ENCODE peak calls at places on chromosomes 3 and 15, in four cellular contexts. M is HepG2, W is testis, Y is epithelial cell of esophagus. X is an unnamed sample.

GRCh38 chr15:37031198-37031597 is 69.2 kb downstream of the MEIS2 start:
- DNase-seq in M (no peak), W (no peak), Y (peak; percentile 51), X (no peak)

GRCh38 chr3:192864943-192865342 is 52.7 kb downstream of the MB21D2 start:
- DNase-seq in M (no peak), W (no peak), Y (no peak), X (no peak)

GRCh38 chr3:58260733-58261132 is 23.1 kb downstream of the ABHD6 start:
- DNase-seq in M (no peak), W (no peak), Y (no peak), X (no peak)

GRCh38 chr15:93314245-93314644 is 225.2 kb upstream of the RGMA start:
- DNase-seq in M (no peak), W (no peak), Y (no peak), X (no peak)

GRCh38 chr15:67461735-67462134 is 59.2 kb upstream of the C15orf61 start:
- DNase-seq in M (no peak), W (no peak), Y (no peak), X (no peak)

GRCh38 chr15:66595937-66596545 is 30.2 kb upstream of the LCTL start:
- DNase-seq in M (no peak), W (no peak), Y (peak; percentile 28), X (no peak)

GRCh38 chr3:146390967-146391366 is 78.4 kb downstream of the PLSCR2 start:
- DNase-seq in M (no peak), W (peak; percentile 22), Y (no peak), X (no peak)

GRCh38 chr3:5021571-5022092 is 42.4 kb downstream of the BHLHE40 start:
- DNase-seq in M (peak; percentile 25), W (no peak), Y (peak; percentile 96), X (no peak)

GRCh38 chr3:72997421-72997961 is 880 bp downstream of the PPP4R2 start:
- DNase-seq in M (peak; percentile 70), W (peak; percentile 55), Y (peak; percentile 57), X (peak; percentile 68)
- TF ChIP-seq CTCF in M (peak; percentile 64), W (no peak), Y (peak; percentile 36), X (peak; percentile 74)

GRCh38 chr15:57344282-57344681 is 32.0 kb upstream of the CGNL1 start:
- DNase-seq in M (no peak), W (no peak), Y (no peak), X (no peak)

GRCh38 chr15:57345584-57345983 is 30.7 kb upstream of the CGNL1 start:
- DNase-seq in M (peak; percentile 54), W (no peak), Y (no peak), X (peak; percentile 88)

GRCh38 chr15:57340673-57341259 is 35.5 kb upstream of the CGNL1 start:
- DNase-seq in M (peak; percentile 42), W (peak; percentile 57), Y (peak; percentile 68), X (peak; percentile 80)

GRCh38 chr15:57343526-57343925 is 32.8 kb upstream of the CGNL1 start:
- DNase-seq in M (no peak), W (no peak), Y (no peak), X (no peak)

GRCh38 chr15:57343018-57343417 is 33.3 kb upstream of the CGNL1 start:
- DNase-seq in M (no peak), W (no peak), Y (no peak), X (no peak)
- TF ChIP-seq CTCF in M (no peak), W (no peak), Y (no peak), X (no peak)

DNA sequence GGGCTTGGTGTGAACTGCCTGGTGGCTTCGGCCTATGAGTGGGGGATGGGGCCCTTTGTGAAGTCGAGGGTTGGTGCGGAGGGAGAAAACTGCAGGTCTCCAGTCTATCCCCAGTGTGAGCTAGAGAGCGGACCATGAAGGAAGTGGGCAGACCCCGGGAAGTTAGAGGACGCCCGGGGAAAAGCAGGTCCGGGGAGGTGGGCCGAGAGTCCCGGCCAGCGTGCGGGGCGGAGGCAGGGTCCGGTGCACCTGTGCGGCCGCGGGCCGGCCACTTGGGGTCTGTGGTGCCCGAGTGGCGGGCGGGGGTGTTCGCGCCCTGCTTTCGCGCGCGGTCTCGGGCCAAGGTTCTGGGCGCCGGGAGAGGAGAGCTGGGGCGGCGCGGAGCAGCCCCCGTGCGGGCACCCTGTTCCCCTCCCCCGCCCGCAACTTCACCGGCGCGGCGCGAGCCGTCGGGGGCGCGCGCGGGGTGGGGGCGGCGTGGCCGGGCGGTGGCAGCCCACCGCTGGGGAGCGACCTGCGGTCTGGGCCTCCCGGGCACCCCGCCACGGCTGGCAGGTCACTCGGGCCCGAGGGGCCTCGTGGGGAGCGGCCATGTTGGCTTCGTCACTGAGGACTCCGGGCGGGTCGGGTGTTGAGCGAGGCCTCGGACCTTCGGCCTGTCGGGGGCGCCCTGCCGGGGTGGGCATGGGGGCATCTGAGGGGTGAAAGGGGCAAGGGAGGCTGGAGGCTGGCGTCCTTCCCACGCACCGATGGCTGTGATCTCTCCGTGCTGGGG is 4.8 kb downstream of the UBE2E1 start:
- DNase-seq in M (peak; percentile 41), W (peak; percentile 76), Y (peak; percentile 29), X (peak; percentile 93)
- TF ChIP-seq CTCF in M (peak; percentile 70), W (no peak), Y (no peak), X (peak; percentile 55)

GRCh38 chr3:411183-411681 is 214.7 kb downstream of the CHL1 start:
- DNase-seq in M (no peak), W (no peak), Y (no peak), X (no peak)

GRCh38 chr3:409011-409410 is 212.4 kb downstream of the CHL1 start:
- DNase-seq in M (no peak), W (no peak), Y (no peak), X (no peak)

GRCh38 chr3:414063-414462 is 217.5 kb downstream of the CHL1 start:
- DNase-seq in M (no peak), W (no peak), Y (peak; percentile 39), X (no peak)
- TF ChIP-seq CTCF in M (no peak), W (peak; percentile 55), Y (peak; percentile 12), X (peak; percentile 78)

GRCh38 chr3:17686613-17687012 is 55.8 kb downstream of the TBC1D5 start:
- DNase-seq in M (peak; percentile 25), W (no peak), Y (peak; percentile 25), X (no peak)
- TF ChIP-seq CTCF in M (peak; percentile 54), W (no peak), Y (peak; percentile 37), X (peak; percentile 73)

GRCh38 chr3:190718097-190718496 is 144.4 kb downstream of the GMNC start:
- DNase-seq in M (no peak), W (peak; percentile 16), Y (no peak), X (peak; percentile 53)
- TF ChIP-seq CTCF in M (no peak), W (no peak), Y (no peak), X (no peak)

GRCh38 chr15:82648257-82649103 is 1.3 kb upstream of the CPEB1 start:
- DNase-seq in M (no peak), W (peak; percentile 33), Y (no peak), X (peak; percentile 79)

GRCh38 chr15:82649226-82649999 is 2.2 kb upstream of the CPEB1 start:
- DNase-seq in M (no peak), W (no peak), Y (no peak), X (no peak)

GRCh38 chr15:82647835-82648256 is 683 bp upstream of the CPEB1 start:
- DNase-seq in M (no peak), W (peak; percentile 65), Y (no peak), X (peak; percentile 83)

GRCh38 chr15:82646250-82647044 is 716 bp downstream of the CPEB1 start:
- DNase-seq in M (no peak), W (peak; percentile 52), Y (no peak), X (peak; percentile 84)

DNA sequence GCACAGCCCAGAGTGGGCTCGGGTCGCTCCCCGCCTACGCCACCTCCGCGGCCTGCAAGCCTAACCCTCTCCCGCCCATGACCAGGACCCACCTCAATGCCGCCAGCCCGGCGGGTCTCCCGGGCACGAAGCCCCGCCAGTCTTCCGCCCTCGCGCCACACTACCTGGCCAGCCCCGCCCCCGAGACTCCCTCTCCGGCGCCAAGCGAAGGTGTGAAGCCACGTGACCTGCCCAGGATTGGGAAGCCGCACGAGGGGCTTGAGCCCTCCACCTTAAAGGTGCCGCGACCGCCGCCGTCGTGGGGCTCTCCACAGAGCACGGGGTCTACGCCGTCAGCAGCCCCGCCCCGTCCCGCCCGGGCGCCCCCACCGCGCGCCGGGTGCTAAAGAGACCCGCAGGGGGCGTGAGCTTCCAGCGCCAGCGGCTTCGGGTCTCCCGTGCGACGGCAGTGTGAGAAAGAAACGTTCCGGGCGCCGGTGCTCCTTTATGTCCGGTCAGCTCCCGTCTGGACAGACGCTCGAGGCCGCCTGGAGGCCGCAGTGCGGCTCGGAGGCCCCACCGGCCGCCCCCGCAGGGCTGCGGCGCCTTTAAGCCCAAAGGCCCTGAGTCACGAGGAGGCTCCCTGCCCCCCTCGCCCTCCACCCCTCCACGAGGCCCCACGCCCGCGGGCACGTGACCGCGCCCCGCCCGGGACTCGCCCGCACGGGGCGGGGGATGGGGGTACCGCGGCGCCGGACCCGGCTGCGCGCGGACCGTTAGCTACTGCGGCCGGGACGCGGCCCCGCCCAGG is at the start of gene CPEB1:
- DNase-seq in M (no peak), W (peak; percentile 72), Y (peak; percentile 9), X (peak; percentile 74)
- TF ChIP-seq CTCF in M (no peak), W (no peak), Y (no peak), X (peak; percentile 43)

GRCh38 chr15:73239564-73240208 is 129.1 kb downstream of the HCN4 start:
- DNase-seq in M (no peak), W (no peak), Y (peak; percentile 27), X (peak; percentile 55)
- TF ChIP-seq CTCF in M (peak; percentile 3), W (no peak), Y (peak; percentile 45), X (peak; percentile 62)

GRCh38 chr15:80856809-80857377 is 77.7 kb downstream of the CEMIP start:
- DNase-seq in M (peak; percentile 97), W (peak; percentile 39), Y (peak; percentile 22), X (peak; percentile 73)
- TF ChIP-seq CTCF in M (no peak), W (no peak), Y (no peak), X (no peak)

DNA sequence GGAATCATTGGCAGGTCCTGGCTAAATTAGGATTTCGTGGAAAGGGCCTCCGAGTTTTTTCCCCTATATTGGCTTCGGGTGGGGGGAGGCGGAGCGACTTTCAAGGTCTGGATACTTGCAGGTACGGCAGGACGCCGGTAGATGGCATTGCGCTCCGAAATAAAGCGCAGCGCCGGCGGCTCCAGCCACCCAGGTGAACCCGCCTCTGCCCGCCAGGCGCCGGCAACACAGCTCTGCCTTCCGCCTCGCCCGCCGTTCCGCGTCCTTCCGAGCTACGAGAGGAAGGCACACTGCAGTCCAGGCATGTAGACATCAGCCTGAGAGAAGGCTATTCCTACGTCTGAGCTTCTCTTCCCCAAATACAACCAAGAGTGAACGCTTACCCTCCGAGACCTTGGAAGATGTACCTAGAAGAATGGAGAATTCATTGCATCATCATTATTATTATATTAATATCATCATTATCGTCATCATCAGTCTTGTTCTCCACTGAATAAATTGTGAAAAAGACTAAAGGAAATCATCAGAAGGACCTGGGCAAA is 514.1 kb downstream of the MECOM start:
- DNase-seq in M (peak; percentile 45), W (peak; percentile 89), Y (peak; percentile 90), X (peak; percentile 95)
- TF ChIP-seq CTCF in M (peak; percentile 87), W (peak; percentile 66), Y (peak; percentile 76), X (peak; percentile 98)